ENCODE peak calls at places on chromosomes 12 and 14, in seven cellular contexts. One of them, this sample, is unnamed. For H3K4me1 and H3K27me3, the result is how much of the 10 kb centered on the place peaks cover.

GRCh38 chr14:43786066-43786762 is 720.9 kb downstream of the FSCB start:
- DNase-seq in mesenchymal stem cell: no peak
- DNase-seq in hepatocyte: no peak
- DNase-seq in transverse colon: no peak
- DNase-seq in HepG2: no peak
- DNase-seq in mammary epithelial cell: no peak
- DNase-seq in cardiac muscle cell: no peak
- DNase-seq in this sample: no peak

GRCh38 chr12:109033239-109034196 is 12.7 kb upstream of the SVOP start:
- DNase-seq in mesenchymal stem cell: no peak
- DNase-seq in hepatocyte: no peak
- DNase-seq in transverse colon: no peak
- DNase-seq in HepG2: no peak
- DNase-seq in mammary epithelial cell: no peak
- DNase-seq in cardiac muscle cell: no peak
- DNase-seq in this sample: no peak

GRCh38 chr14:88866305-88866704 is 41.9 kb downstream of the TTC8 start:
- DNase-seq in mesenchymal stem cell: peak
- DNase-seq in hepatocyte: no peak
- DNase-seq in transverse colon: no peak
- DNase-seq in HepG2: no peak
- DNase-seq in mammary epithelial cell: no peak
- DNase-seq in cardiac muscle cell: no peak
- DNase-seq in this sample: no peak

GRCh38 chr14:93619176-93619793 is 169.0 kb downstream of the PRIMA1 start:
- DNase-seq in mesenchymal stem cell: peak
- DNase-seq in hepatocyte: peak
- DNase-seq in transverse colon: peak
- DNase-seq in HepG2: peak
- DNase-seq in mammary epithelial cell: peak
- DNase-seq in cardiac muscle cell: peak
- DNase-seq in this sample: peak

GRCh38 chr14:69260979-69261605 is 1.1 kb downstream of the GALNT16 start:
- DNase-seq in mesenchymal stem cell: no peak
- DNase-seq in hepatocyte: peak
- DNase-seq in transverse colon: peak
- DNase-seq in HepG2: no peak
- DNase-seq in mammary epithelial cell: no peak
- DNase-seq in cardiac muscle cell: peak
- DNase-seq in this sample: peak

GRCh38 chr12:108495054-108495453 is 20.0 kb upstream of the FICD start:
- DNase-seq in mesenchymal stem cell: peak
- DNase-seq in hepatocyte: no peak
- DNase-seq in transverse colon: no peak
- DNase-seq in HepG2: peak
- DNase-seq in mammary epithelial cell: peak
- DNase-seq in cardiac muscle cell: peak
- DNase-seq in this sample: no peak

GRCh38 chr14:103638594-103638993 is 9.6 kb downstream of the KLC1 start:
- DNase-seq in mesenchymal stem cell: no peak
- DNase-seq in hepatocyte: no peak
- DNase-seq in transverse colon: no peak
- DNase-seq in HepG2: no peak
- DNase-seq in mammary epithelial cell: no peak
- DNase-seq in cardiac muscle cell: no peak
- DNase-seq in this sample: no peak

GRCh38 chr12:43750814-43751213 is 7.8 kb downstream of the PUS7L start:
- DNase-seq in mesenchymal stem cell: no peak
- DNase-seq in hepatocyte: no peak
- DNase-seq in transverse colon: no peak
- DNase-seq in HepG2: no peak
- DNase-seq in mammary epithelial cell: no peak
- DNase-seq in cardiac muscle cell: no peak
- DNase-seq in this sample: no peak

GRCh38 chr14:75413013-75413412 is 14.8 kb upstream of the JDP2 start:
- DNase-seq in mesenchymal stem cell: no peak
- DNase-seq in hepatocyte: no peak
- DNase-seq in transverse colon: no peak
- DNase-seq in HepG2: no peak
- DNase-seq in mammary epithelial cell: no peak
- DNase-seq in cardiac muscle cell: no peak
- DNase-seq in this sample: peak

GRCh38 chr14:51849095-51849494 is 11.3 kb upstream of the GNG2 start:
- DNase-seq in mesenchymal stem cell: peak
- DNase-seq in hepatocyte: no peak
- DNase-seq in transverse colon: no peak
- DNase-seq in HepG2: no peak
- DNase-seq in mammary epithelial cell: peak
- DNase-seq in cardiac muscle cell: no peak
- DNase-seq in this sample: no peak

GRCh38 chr14:95533391-95533821 is 1.4 kb upstream of the GLRX5 start:
- DNase-seq in mesenchymal stem cell: peak
- DNase-seq in hepatocyte: peak
- DNase-seq in transverse colon: no peak
- DNase-seq in HepG2: peak
- DNase-seq in mammary epithelial cell: no peak
- DNase-seq in cardiac muscle cell: no peak
- DNase-seq in this sample: peak

GRCh38 chr14:65001758-65002157 is 15.1 kb downstream of the FNTB start:
- DNase-seq in mesenchymal stem cell: no peak
- DNase-seq in hepatocyte: no peak
- DNase-seq in transverse colon: no peak
- DNase-seq in HepG2: no peak
- DNase-seq in mammary epithelial cell: no peak
- DNase-seq in cardiac muscle cell: no peak
- DNase-seq in this sample: no peak

GRCh38 chr14:65003394-65003793 is 16.7 kb downstream of the FNTB start:
- DNase-seq in mesenchymal stem cell: no peak
- DNase-seq in hepatocyte: no peak
- DNase-seq in transverse colon: no peak
- DNase-seq in HepG2: no peak
- DNase-seq in mammary epithelial cell: no peak
- DNase-seq in cardiac muscle cell: no peak
- DNase-seq in this sample: no peak

GRCh38 chr14:65006251-65006721 is 19.6 kb downstream of the FNTB start:
- DNase-seq in mesenchymal stem cell: peak
- DNase-seq in hepatocyte: no peak
- DNase-seq in transverse colon: no peak
- DNase-seq in HepG2: no peak
- DNase-seq in mammary epithelial cell: no peak
- DNase-seq in cardiac muscle cell: no peak
- DNase-seq in this sample: no peak

GRCh38 chr14:65000868-65001600 is 14.3 kb downstream of the FNTB start:
- DNase-seq in mesenchymal stem cell: no peak
- DNase-seq in hepatocyte: no peak
- DNase-seq in transverse colon: no peak
- DNase-seq in HepG2: no peak
- DNase-seq in mammary epithelial cell: no peak
- DNase-seq in cardiac muscle cell: no peak
- DNase-seq in this sample: no peak

GRCh38 chr14:65002586-65003210 is 16.0 kb downstream of the FNTB start:
- DNase-seq in mesenchymal stem cell: peak
- DNase-seq in hepatocyte: no peak
- DNase-seq in transverse colon: no peak
- DNase-seq in HepG2: no peak
- DNase-seq in mammary epithelial cell: no peak
- DNase-seq in cardiac muscle cell: no peak
- DNase-seq in this sample: no peak
- H3K4me1 ChIP-seq in mesenchymal stem cell: under half
- H3K4me1 ChIP-seq in hepatocyte: under half
- H3K4me1 ChIP-seq in transverse colon: under half
- H3K4me1 ChIP-seq in HepG2: under half
- H3K4me1 ChIP-seq in mammary epithelial cell: under half
- H3K4me1 ChIP-seq in cardiac muscle cell: under half
- H3K4me1 ChIP-seq in this sample: under half

GRCh38 chr12:88579941-88580871 is at the start of gene KITLG:
- DNase-seq in mesenchymal stem cell: peak
- DNase-seq in hepatocyte: peak
- DNase-seq in transverse colon: peak
- DNase-seq in HepG2: peak
- DNase-seq in mammary epithelial cell: peak
- DNase-seq in cardiac muscle cell: peak
- DNase-seq in this sample: peak

GRCh38 chr12:88578821-88579518 is 1.3 kb downstream of the KITLG start:
- DNase-seq in mesenchymal stem cell: peak
- DNase-seq in hepatocyte: peak
- DNase-seq in transverse colon: peak
- DNase-seq in HepG2: peak
- DNase-seq in mammary epithelial cell: peak
- DNase-seq in cardiac muscle cell: peak
- DNase-seq in this sample: peak

GRCh38 chr12:88577537-88577936 is 2.7 kb downstream of the KITLG start:
- DNase-seq in mesenchymal stem cell: peak
- DNase-seq in hepatocyte: no peak
- DNase-seq in transverse colon: no peak
- DNase-seq in HepG2: no peak
- DNase-seq in mammary epithelial cell: peak
- DNase-seq in cardiac muscle cell: peak
- DNase-seq in this sample: peak

GRCh38 chr12:88579572-88579940 is 715 bp downstream of the KITLG start:
- DNase-seq in mesenchymal stem cell: peak
- DNase-seq in hepatocyte: peak
- DNase-seq in transverse colon: peak
- DNase-seq in HepG2: no peak
- DNase-seq in mammary epithelial cell: peak
- DNase-seq in cardiac muscle cell: peak
- DNase-seq in this sample: peak

GRCh38 chr12:88578274-88578673 is 2.0 kb downstream of the KITLG start:
- DNase-seq in mesenchymal stem cell: no peak
- DNase-seq in hepatocyte: no peak
- DNase-seq in transverse colon: no peak
- DNase-seq in HepG2: peak
- DNase-seq in mammary epithelial cell: no peak
- DNase-seq in cardiac muscle cell: no peak
- DNase-seq in this sample: no peak
- H3K27me3 ChIP-seq in mesenchymal stem cell: under half
- H3K27me3 ChIP-seq in hepatocyte: under half
- H3K27me3 ChIP-seq in transverse colon: under half
- H3K27me3 ChIP-seq in HepG2: under half
- H3K27me3 ChIP-seq in mammary epithelial cell: under half
- H3K27me3 ChIP-seq in cardiac muscle cell: under half
- H3K27me3 ChIP-seq in this sample: under half

DNA sequence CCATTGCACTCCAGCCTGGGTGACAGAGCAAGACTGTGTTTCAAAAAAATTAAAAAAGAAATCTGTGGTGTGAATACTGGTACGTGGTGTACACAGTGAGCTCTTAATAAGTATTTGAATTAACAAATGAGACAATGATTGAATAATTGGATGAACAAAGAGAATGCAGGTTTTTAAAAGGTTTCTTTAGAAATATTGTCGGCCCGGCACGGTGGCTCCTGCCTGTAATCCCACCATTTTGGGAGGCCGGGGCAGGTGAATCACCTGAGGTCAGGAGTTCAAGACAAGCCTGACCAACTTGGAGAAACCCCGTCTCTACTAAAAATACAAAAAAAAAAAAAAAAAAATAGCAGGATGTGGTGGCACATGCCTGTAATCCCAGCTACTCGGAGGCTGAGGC is 6.6 kb downstream of the HIF1A start:
- DNase-seq in mesenchymal stem cell: no peak
- DNase-seq in hepatocyte: no peak
- DNase-seq in transverse colon: no peak
- DNase-seq in HepG2: no peak
- DNase-seq in mammary epithelial cell: no peak
- DNase-seq in cardiac muscle cell: no peak
- DNase-seq in this sample: no peak
- H3K4me1 ChIP-seq in mesenchymal stem cell: under half
- H3K4me1 ChIP-seq in hepatocyte: under half
- H3K4me1 ChIP-seq in transverse colon: under half
- H3K4me1 ChIP-seq in HepG2: half or more
- H3K4me1 ChIP-seq in mammary epithelial cell: under half
- H3K4me1 ChIP-seq in cardiac muscle cell: half or more
- H3K4me1 ChIP-seq in this sample: under half

GRCh38 chr12:110689601-110690430 is 901 bp upstream of the HVCN1 start:
- DNase-seq in mesenchymal stem cell: no peak
- DNase-seq in hepatocyte: peak
- DNase-seq in transverse colon: peak
- DNase-seq in HepG2: no peak
- DNase-seq in mammary epithelial cell: no peak
- DNase-seq in cardiac muscle cell: no peak
- DNase-seq in this sample: peak
- H3K27me3 ChIP-seq in mesenchymal stem cell: under half
- H3K27me3 ChIP-seq in hepatocyte: under half
- H3K27me3 ChIP-seq in transverse colon: under half
- H3K27me3 ChIP-seq in HepG2: under half
- H3K27me3 ChIP-seq in mammary epithelial cell: under half
- H3K27me3 ChIP-seq in cardiac muscle cell: under half
- H3K27me3 ChIP-seq in this sample: under half

DNA sequence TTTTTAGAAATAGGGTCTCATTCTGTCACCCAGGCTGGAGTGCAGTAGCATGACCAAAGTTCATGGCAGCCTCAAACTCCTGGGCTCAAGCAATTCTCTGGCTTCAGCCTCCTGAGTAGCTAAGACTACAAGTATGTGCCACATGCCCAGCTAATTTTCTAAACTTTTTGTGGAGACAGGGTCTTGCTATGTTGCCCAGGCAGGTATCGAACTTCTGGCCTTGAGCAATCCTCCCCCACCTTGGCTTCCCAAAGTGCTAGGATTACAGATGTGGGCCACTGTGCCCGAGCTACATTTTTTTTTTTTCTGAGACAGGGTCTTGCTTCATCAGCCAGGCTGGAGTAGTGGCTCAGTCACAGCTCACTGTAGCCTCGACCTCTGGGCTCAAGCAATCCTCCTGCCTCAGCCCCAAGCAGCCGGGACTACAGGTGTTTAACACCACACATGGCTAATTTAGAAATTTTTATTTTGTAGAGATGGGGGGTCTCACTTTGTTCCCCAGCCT is 7.1 kb downstream of the PPP4R3A start:
- DNase-seq in mesenchymal stem cell: no peak
- DNase-seq in hepatocyte: no peak
- DNase-seq in transverse colon: no peak
- DNase-seq in HepG2: no peak
- DNase-seq in mammary epithelial cell: no peak
- DNase-seq in cardiac muscle cell: no peak
- DNase-seq in this sample: no peak
- H3K4me1 ChIP-seq in mesenchymal stem cell: under half
- H3K4me1 ChIP-seq in hepatocyte: under half
- H3K4me1 ChIP-seq in transverse colon: under half
- H3K4me1 ChIP-seq in HepG2: half or more
- H3K4me1 ChIP-seq in mammary epithelial cell: under half
- H3K4me1 ChIP-seq in cardiac muscle cell: under half
- H3K4me1 ChIP-seq in this sample: under half

DNA sequence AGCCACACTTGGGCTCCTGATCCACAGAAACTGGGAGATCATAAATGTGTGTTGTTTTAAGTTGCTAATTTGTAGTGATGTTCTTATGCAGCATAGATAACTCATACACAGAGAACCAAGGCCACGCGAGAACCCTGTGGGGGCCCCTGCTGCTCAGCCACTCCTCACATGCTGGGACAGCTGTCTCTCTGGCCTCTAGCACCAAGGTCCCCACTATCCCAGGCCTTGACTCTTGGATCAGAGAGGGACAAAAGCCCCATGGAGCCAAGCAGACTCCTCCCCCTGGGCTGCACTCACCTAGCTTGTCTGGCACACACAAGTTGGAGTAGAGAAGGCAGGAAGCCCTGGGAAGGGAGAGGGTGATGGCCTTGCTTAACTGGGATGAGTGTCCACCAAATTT is 11.3 kb downstream of the PLD4 start:
- DNase-seq in mesenchymal stem cell: no peak
- DNase-seq in hepatocyte: no peak
- DNase-seq in transverse colon: no peak
- DNase-seq in HepG2: no peak
- DNase-seq in mammary epithelial cell: peak
- DNase-seq in cardiac muscle cell: no peak
- DNase-seq in this sample: no peak
- H3K27me3 ChIP-seq in mesenchymal stem cell: under half
- H3K27me3 ChIP-seq in hepatocyte: half or more
- H3K27me3 ChIP-seq in transverse colon: half or more
- H3K27me3 ChIP-seq in HepG2: under half
- H3K27me3 ChIP-seq in mammary epithelial cell: under half
- H3K27me3 ChIP-seq in cardiac muscle cell: half or more
- H3K27me3 ChIP-seq in this sample: under half

This sample was measured in small intestine.